ENCODE peak calls at places on chromosomes 7 and 10, in four cellular contexts. T, W, Z and H are unnamed samples.

GRCh38 chr7:140927351-140927750 is 2.6 kb upstream of the BRAF start:
- DNase-seq in T (no peak), W (no peak), Z (no peak), H (no peak)

GRCh38 chr10:63766766-63767505 is 245.7 kb downstream of the REEP3 start:
- DNase-seq in Z (no peak), T (no peak), W (no peak), H (no peak)

GRCh38 chr10:71078454-71079145 is 133.8 kb upstream of the UNC5B start:
- DNase-seq in Z (no peak), T (no peak), W (no peak), H (peak; percentile 53)

GRCh38 chr10:24254180-24254579 is 45.2 kb downstream of the KIAA1217 start:
- DNase-seq in W (no peak), T (no peak), Z (no peak), H (no peak)

GRCh38 chr10:3323865-3324498 is 151.4 kb upstream of the PITRM1 start:
- DNase-seq in W (no peak), Z (no peak), T (no peak), H (no peak)

GRCh38 chr7:91883676-91884362 is 3.3 kb upstream of the MTERF1 start:
- DNase-seq in T (no peak), W (no peak), Z (no peak), H (no peak)

GRCh38 chr10:71888623-71889387 is 37.8 kb upstream of the PSAP start:
- DNase-seq in Z (peak; percentile 100), T (peak; percentile 88), W (peak; percentile 66), H (peak; percentile 81)

GRCh38 chr7:155839461-155839860 is 27.2 kb upstream of the SHH start:
- DNase-seq in T (no peak), W (no peak), Z (no peak), H (peak; percentile 45)

GRCh38 chr10:130737622-130738021 is 573.9 kb downstream of the TCERG1L start:
- DNase-seq in T (no peak), Z (peak; percentile 48), W (no peak), H (no peak)

GRCh38 chr7:33873981-33874750 is 31.2 kb upstream of the BMPER start:
- DNase-seq in Z (no peak), T (no peak), W (no peak), H (no peak)

GRCh38 chr10:71359364-71360046 is 37.2 kb upstream of the CDH23 start:
- DNase-seq in W (no peak), T (no peak), Z (peak; percentile 90), H (no peak)

GRCh38 chr10:80522756-80523363 is 14.8 kb upstream of the SH2D4B start:
- DNase-seq in T (no peak), W (no peak), Z (no peak), H (no peak)

GRCh38 chr7:105887569-105888199 is 11.3 kb upstream of the ATXN7L1 start:
- DNase-seq in T (no peak), Z (no peak), W (no peak), H (no peak)

GRCh38 chr10:31075434-31075833 is 43.8 kb upstream of the ZNF438 start:
- DNase-seq in T (no peak), Z (no peak), W (no peak), H (no peak)

GRCh38 chr10:104892879-104893278 is 251.8 kb downstream of the SORCS3 start:
- DNase-seq in W (no peak), Z (no peak), T (no peak), H (no peak)

GRCh38 chr7:34488766-34489165 is 169.3 kb upstream of the NPSR1 start:
- DNase-seq in T (no peak), W (no peak), Z (no peak), H (no peak)

GRCh38 chr7:3453398-3453797 is 152.3 kb downstream of the SDK1 start:
- DNase-seq in Z (no peak), T (no peak), W (no peak), H (no peak)

GRCh38 chr7:100965723-100966541 is 3.4 kb upstream of the MUC12 start:
- DNase-seq in T (peak; percentile 30), Z (peak; percentile 83), W (no peak), H (peak; percentile 93)

GRCh38 chr7:141430426-141431142 is 120.6 kb upstream of the AGK start:
- DNase-seq in T (no peak), W (no peak), Z (no peak), H (no peak)

GRCh38 chr7:94701555-94701973 is 45.6 kb upstream of the SGCE start:
- DNase-seq in Z (no peak), T (no peak), W (no peak), H (no peak)

GRCh38 chr7:13713092-13713491 is 276.4 kb downstream of the ETV1 start:
- DNase-seq in T (no peak), Z (no peak), W (no peak), H (no peak)

GRCh38 chr7:106499897-106500296 is 161.1 kb downstream of the CCDC71L start:
- DNase-seq in Z (no peak), T (no peak), W (no peak), H (no peak)

GRCh38 chr7:148304456-148304855 is 286.1 kb upstream of the C7orf33 start:
- DNase-seq in T (peak; percentile 61), Z (no peak), W (no peak), H (no peak)

GRCh38 chr7:133885213-133885612 is 241.9 kb upstream of the LRGUK start:
- DNase-seq in T (no peak), W (no peak), Z (no peak), H (no peak)

GRCh38 chr10:34781709-34782108 is 33.4 kb downstream of the PARD3 start:
- DNase-seq in T (no peak), Z (no peak), W (no peak), H (no peak)

GRCh38 chr10:99369551-99369950 is 40.4 kb downstream of the CNNM1 start:
- DNase-seq in Z (no peak), T (no peak), W (no peak), H (no peak)

GRCh38 chr10:83410570-83410969 is 728.7 kb upstream of the GHITM start:
- DNase-seq in T (no peak), Z (no peak), W (no peak), H (no peak)

GRCh38 chr10:20944789-20945502 is 47.8 kb upstream of the NEBL start:
- DNase-seq in W (no peak), Z (no peak), T (no peak), H (no peak)

GRCh38 chr10:43402176-43402575 is 6.8 kb downstream of the HNRNPF start:
- DNase-seq in T (no peak), W (no peak), Z (no peak), H (no peak)

GRCh38 chr10:69403519-69403918 is 13.2 kb downstream of the TACR2 start:
- DNase-seq in Z (no peak), T (no peak), W (no peak), H (no peak)

GRCh38 chr10:64060389-64060788 is 539.2 kb downstream of the REEP3 start:
- DNase-seq in Z (no peak), W (no peak), T (no peak), H (no peak)

GRCh38 chr10:114183563-114183962 is 4.4 kb downstream of the TDRD1 start:
- DNase-seq in Z (no peak), W (no peak), T (no peak), H (no peak)

GRCh38 chr10:127964644-127965043 is 57.7 kb downstream of the PTPRE start:
- DNase-seq in T (no peak), Z (no peak), W (no peak), H (no peak)

GRCh38 chr10:92149261-92149660 is 141.6 kb downstream of the CPEB3 start:
- DNase-seq in T (no peak), W (no peak), Z (no peak), H (no peak)

GRCh38 chr10:101512741-101513140 is 75.3 kb downstream of the POLL start:
- DNase-seq in Z (no peak), T (no peak), W (no peak), H (no peak)

DNA sequence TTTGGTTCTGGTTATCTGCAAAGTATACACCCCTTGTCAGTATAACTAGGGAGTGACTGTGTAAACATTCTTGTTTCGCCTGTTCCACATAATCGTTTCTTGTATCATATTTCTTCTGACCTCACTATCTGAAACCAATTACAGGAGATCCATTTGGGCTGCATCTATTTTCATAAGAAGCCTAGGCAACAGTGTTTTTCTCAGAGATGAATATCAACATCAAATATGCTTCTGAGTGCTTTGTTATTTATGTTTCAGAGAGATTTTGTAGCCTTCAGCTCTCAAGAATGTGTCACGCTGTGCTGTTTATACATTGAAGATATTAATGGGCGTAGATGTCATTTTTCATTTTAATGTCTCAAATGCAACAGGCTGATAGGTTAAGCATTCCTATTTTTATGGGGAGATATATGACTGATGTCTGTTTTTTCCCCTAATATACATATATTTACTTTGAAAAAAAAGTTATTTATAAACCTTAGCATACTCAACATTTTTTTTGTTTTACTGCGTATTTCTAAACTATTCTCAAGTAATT is 115.5 kb downstream of the FOXP2 start:
- DNase-seq in W (no peak), T (no peak), Z (no peak), H (no peak)
- TF ChIP-seq CTCF in W (no peak), T (no peak), Z (no peak), H (no peak)

GRCh38 chr10:132662186-132662920 is 123.6 kb downstream of the NKX6-2 start:
- DNase-seq in W (no peak), T (no peak), Z (no peak), H (no peak)

GRCh38 chr10:132664883-132665282 is 121.1 kb downstream of the NKX6-2 start:
- DNase-seq in T (no peak), W (no peak), Z (no peak), H (no peak)

GRCh38 chr10:132664407-132664806 is 121.5 kb downstream of the NKX6-2 start:
- DNase-seq in W (no peak), T (no peak), Z (peak; percentile 24), H (no peak)

GRCh38 chr10:132665946-132666732 is 119.8 kb downstream of the NKX6-2 start:
- DNase-seq in Z (peak; percentile 89), T (no peak), W (no peak), H (no peak)

GRCh38 chr10:132663666-132664365 is 122.1 kb downstream of the NKX6-2 start:
- DNase-seq in Z (peak; percentile 40), T (no peak), W (no peak), H (no peak)
- TF ChIP-seq POLR2A in Z (no peak), T (no peak), W (no peak), H (no peak)

GRCh38 chr10:123117644-123118409 is 17.9 kb upstream of the HMX3 start:
- DNase-seq in T (no peak), W (no peak), Z (no peak), H (no peak)
- TF ChIP-seq CTCF in T (no peak), W (no peak), Z (no peak), H (no peak)

GRCh38 chr10:61336831-61337230 is 116.3 kb downstream of the TMEM26 start:
- DNase-seq in W (no peak), T (no peak), Z (no peak), H (no peak)
- TF ChIP-seq POLR2A in W (no peak), T (no peak), Z (no peak), H (no peak)